ENCODE peak calls at places on chromosome 4, in five cellular contexts. One of them, this sample, is unnamed.

GRCh38 chr4:47340914-47341313 is 122.6 kb downstream of the COMMD8 start:
- DNase-seq in lung: no peak
- DNase-seq in body of pancreas: no peak
- DNase-seq in spleen: no peak
- DNase-seq in PC-3: no peak
- DNase-seq in this sample: no peak

GRCh38 chr4:156892695-156893211 is 78.8 kb downstream of the PDGFC start:
- DNase-seq in body of pancreas: no peak
- DNase-seq in PC-3: no peak
- DNase-seq in spleen: no peak
- DNase-seq in lung: no peak
- DNase-seq in this sample: no peak

GRCh38 chr4:140187316-140187695 is 33.3 kb upstream of the MAML3 start:
- DNase-seq in lung: no peak
- DNase-seq in PC-3: peak
- DNase-seq in spleen: no peak
- DNase-seq in body of pancreas: no peak
- DNase-seq in this sample: no peak

GRCh38 chr4:55284331-55284730 is 61.7 kb upstream of the SRD5A3 start:
- DNase-seq in body of pancreas: no peak
- DNase-seq in spleen: no peak
- DNase-seq in lung: no peak
- DNase-seq in PC-3: no peak
- DNase-seq in this sample: no peak

GRCh38 chr4:38670061-38670894 is 6.3 kb downstream of the KLF3 start:
- DNase-seq in spleen: no peak
- DNase-seq in body of pancreas: no peak
- DNase-seq in PC-3: peak
- DNase-seq in lung: no peak
- DNase-seq in this sample: no peak

GRCh38 chr4:132619968-132620367 is 529.1 kb upstream of the PCDH10 start:
- DNase-seq in body of pancreas: no peak
- DNase-seq in spleen: no peak
- DNase-seq in PC-3: no peak
- DNase-seq in lung: no peak
- DNase-seq in this sample: no peak

GRCh38 chr4:112296949-112297483 is at the start of gene ALPK1:
- DNase-seq in lung: no peak
- DNase-seq in body of pancreas: no peak
- DNase-seq in spleen: no peak
- DNase-seq in PC-3: peak
- DNase-seq in this sample: no peak

GRCh38 chr4:153589703-153590595 is 94.1 kb upstream of the TLR2 start:
- DNase-seq in body of pancreas: no peak
- DNase-seq in spleen: no peak
- DNase-seq in lung: no peak
- DNase-seq in PC-3: no peak
- DNase-seq in this sample: no peak

GRCh38 chr4:164508836-164509235 is 245.1 kb upstream of the SMIM31 start:
- DNase-seq in PC-3: no peak
- DNase-seq in body of pancreas: no peak
- DNase-seq in lung: no peak
- DNase-seq in spleen: no peak
- DNase-seq in this sample: no peak

GRCh38 chr4:95511477-95511876 is 37.3 kb downstream of the UNC5C start:
- DNase-seq in lung: no peak
- DNase-seq in PC-3: no peak
- DNase-seq in spleen: no peak
- DNase-seq in body of pancreas: no peak
- DNase-seq in this sample: no peak

GRCh38 chr4:37889849-37890500 is 909 bp upstream of the TBC1D1 start:
- DNase-seq in spleen: peak
- DNase-seq in body of pancreas: peak
- DNase-seq in lung: no peak
- DNase-seq in PC-3: no peak
- DNase-seq in this sample: peak

GRCh38 chr4:5084911-5085475 is 33.7 kb downstream of the STK32B start:
- DNase-seq in lung: no peak
- DNase-seq in spleen: no peak
- DNase-seq in body of pancreas: no peak
- DNase-seq in PC-3: no peak
- DNase-seq in this sample: no peak

GRCh38 chr4:5128569-5128968 is 77.3 kb downstream of the STK32B start:
- DNase-seq in spleen: no peak
- DNase-seq in body of pancreas: peak
- DNase-seq in PC-3: no peak
- DNase-seq in lung: no peak
- DNase-seq in this sample: no peak

GRCh38 chr4:137226900-137227299 is 305.4 kb downstream of the PCDH18 start:
- DNase-seq in lung: no peak
- DNase-seq in spleen: no peak
- DNase-seq in PC-3: peak
- DNase-seq in body of pancreas: no peak
- DNase-seq in this sample: no peak
- TF ChIP-seq CTCF in lung: no peak
- TF ChIP-seq CTCF in spleen: no peak
- TF ChIP-seq CTCF in PC-3: peak
- TF ChIP-seq CTCF in body of pancreas: no peak
- TF ChIP-seq CTCF in this sample: no peak

GRCh38 chr4:70718811-70719604 is 2.8 kb upstream of the RUFY3 start:
- DNase-seq in lung: no peak
- DNase-seq in spleen: no peak
- DNase-seq in body of pancreas: no peak
- DNase-seq in PC-3: peak
- DNase-seq in this sample: no peak

GRCh38 chr4:70725633-70726032 is 3.9 kb downstream of the RUFY3 start:
- DNase-seq in spleen: no peak
- DNase-seq in lung: no peak
- DNase-seq in PC-3: no peak
- DNase-seq in body of pancreas: no peak
- DNase-seq in this sample: no peak

GRCh38 chr4:70724463-70724862 is 2.7 kb downstream of the RUFY3 start:
- DNase-seq in lung: no peak
- DNase-seq in PC-3: no peak
- DNase-seq in spleen: no peak
- DNase-seq in body of pancreas: no peak
- DNase-seq in this sample: no peak

GRCh38 chr4:70722199-70722791 is 531 bp downstream of the RUFY3 start:
- DNase-seq in spleen: no peak
- DNase-seq in body of pancreas: no peak
- DNase-seq in PC-3: no peak
- DNase-seq in lung: no peak
- DNase-seq in this sample: no peak

GRCh38 chr4:70721747-70722146 is at the start of gene RUFY3:
- DNase-seq in spleen: no peak
- DNase-seq in body of pancreas: peak
- DNase-seq in lung: no peak
- DNase-seq in PC-3: no peak
- DNase-seq in this sample: no peak
- H3K4me3 ChIP-seq in spleen: no peak
- H3K4me3 ChIP-seq in body of pancreas: no peak
- H3K4me3 ChIP-seq in lung: no peak
- H3K4me3 ChIP-seq in PC-3: no peak
- H3K4me3 ChIP-seq in this sample: peak

GRCh38 chr4:173317003-173317402 is 17.2 kb downstream of the HMGB2 start:
- DNase-seq in PC-3: no peak
- DNase-seq in spleen: no peak
- DNase-seq in lung: no peak
- DNase-seq in body of pancreas: no peak
- DNase-seq in this sample: no peak
- TF ChIP-seq CTCF in PC-3: peak
- TF ChIP-seq CTCF in spleen: peak
- TF ChIP-seq CTCF in lung: no peak
- TF ChIP-seq CTCF in body of pancreas: no peak
- TF ChIP-seq CTCF in this sample: no peak

GRCh38 chr4:2459589-2460349 is 9.1 kb upstream of the RNF4 start:
- DNase-seq in lung: no peak
- DNase-seq in PC-3: no peak
- DNase-seq in spleen: peak
- DNase-seq in body of pancreas: no peak
- DNase-seq in this sample: no peak

GRCh38 chr4:2465032-2465431 is 3.9 kb upstream of the RNF4 start:
- DNase-seq in body of pancreas: no peak
- DNase-seq in spleen: peak
- DNase-seq in lung: no peak
- DNase-seq in PC-3: no peak
- DNase-seq in this sample: no peak

GRCh38 chr4:2461246-2461960 is 7.5 kb upstream of the RNF4 start:
- DNase-seq in body of pancreas: no peak
- DNase-seq in PC-3: no peak
- DNase-seq in lung: no peak
- DNase-seq in spleen: peak
- DNase-seq in this sample: no peak

GRCh38 chr4:2462218-2462991 is 6.5 kb upstream of the RNF4 start:
- DNase-seq in body of pancreas: peak
- DNase-seq in lung: peak
- DNase-seq in spleen: peak
- DNase-seq in PC-3: peak
- DNase-seq in this sample: peak

GRCh38 chr4:2462992-2463762 is 5.7 kb upstream of the RNF4 start:
- DNase-seq in lung: no peak
- DNase-seq in spleen: peak
- DNase-seq in body of pancreas: no peak
- DNase-seq in PC-3: no peak
- DNase-seq in this sample: no peak
- H3K4me3 ChIP-seq in lung: no peak
- H3K4me3 ChIP-seq in spleen: peak
- H3K4me3 ChIP-seq in body of pancreas: no peak
- H3K4me3 ChIP-seq in PC-3: peak
- H3K4me3 ChIP-seq in this sample: peak

DNA sequence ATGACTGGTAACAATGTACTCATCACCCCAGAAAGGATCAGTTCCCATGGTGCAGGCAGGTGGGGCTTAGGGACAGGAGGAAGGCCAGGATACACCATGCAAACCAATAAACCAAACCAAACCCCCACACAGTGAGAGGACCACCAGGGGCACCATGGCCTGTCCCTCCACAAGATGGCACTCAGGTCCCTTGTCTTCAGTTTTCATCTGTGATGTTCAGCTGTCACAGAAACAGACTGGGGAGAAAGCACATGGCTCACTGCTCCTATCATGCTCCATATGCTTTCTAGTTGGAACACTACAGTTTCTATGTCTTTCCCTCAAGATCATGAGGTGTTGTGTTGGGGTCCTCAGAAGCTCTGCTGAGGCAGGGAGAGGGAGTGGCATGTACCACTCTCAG is 10.1 kb downstream of the HS3ST1 start:
- DNase-seq in spleen: no peak
- DNase-seq in body of pancreas: no peak
- DNase-seq in PC-3: peak
- DNase-seq in lung: no peak
- DNase-seq in this sample: no peak
- TF ChIP-seq CTCF in spleen: peak
- TF ChIP-seq CTCF in body of pancreas: no peak
- TF ChIP-seq CTCF in PC-3: peak
- TF ChIP-seq CTCF in lung: no peak
- TF ChIP-seq CTCF in this sample: no peak